ENCODE peak calls at places on chromosomes 4 and X, in ten cellular contexts. I is MCF 10A, L is coronary artery, A is type B pancreatic cell, N is B cell, S is GM06990, R is activated B cell treated with CpG ODN at 0.5 μM for 24 hours, D is esophagus squamous epithelium, P is WTC11, X is AG10803. O is an unnamed sample.
A peak's percentile ranks its signal among the peaks of the same experiment; 100 is the strongest.

GRCh38 chrX:28022371-28022770 is 41.1 kb upstream of the DCAF8L1 start:
- DNase-seq in X (no peak), L (no peak), I (peak; percentile 44), P (no peak), A (no peak), D (no peak), N (no peak), S (no peak), R (no peak), O (no peak)

GRCh38 chr4:177547985-177548384 is 105.7 kb upstream of the AGA start:
- DNase-seq in N (no peak), P (no peak), D (no peak), L (no peak), S (no peak), I (no peak), R (no peak), X (no peak), A (no peak), O (no peak)

GRCh38 chrX:12894074-12894691 is 12.2 kb upstream of the TLR8 start:
- DNase-seq in N (peak; percentile 57), A (no peak), I (peak; percentile 53), P (peak; percentile 28), D (no peak), S (no peak), L (no peak), R (peak; percentile 21), X (peak; percentile 4), O (no peak)

GRCh38 chr4:7762376-7763040 is 177.2 kb downstream of the AFAP1 start:
- DNase-seq in D (no peak), S (no peak), I (no peak), N (no peak), R (no peak), L (no peak), X (no peak), A (no peak), P (no peak), O (no peak)

GRCh38 chr4:153919667-153920066 is 130.8 kb upstream of the SFRP2 start:
- DNase-seq in L (no peak), D (no peak), N (no peak), P (no peak), R (no peak), A (no peak), S (no peak), X (peak; percentile 58), I (peak; percentile 59), O (no peak)

GRCh38 chr4:164381859-164382258 is 372.1 kb upstream of the SMIM31 start:
- DNase-seq in N (no peak), D (no peak), X (no peak), I (no peak), S (no peak), P (no peak), R (no peak), L (no peak), A (no peak), O (no peak)

GRCh38 chr4:139692300-139693012 is 26.8 kb downstream of the MGST2 start:
- DNase-seq in P (peak; percentile 26), X (no peak), N (no peak), D (no peak), A (no peak), L (no peak), S (no peak), R (no peak), I (no peak), O (no peak)

GRCh38 chr4:60757986-60758385 is 442.1 kb upstream of the ADGRL3 start:
- DNase-seq in R (no peak), A (no peak), N (no peak), D (no peak), P (no peak), L (no peak), S (no peak), I (no peak), X (no peak), O (no peak)

GRCh38 chrX:7069556-7069955 is 78.0 kb upstream of the STS start:
- DNase-seq in X (no peak), A (no peak), R (no peak), S (no peak), L (no peak), N (no peak), D (no peak), P (no peak), I (no peak), O (no peak)

GRCh38 chrX:7067266-7067665 is 80.2 kb upstream of the STS start:
- DNase-seq in A (no peak), P (no peak), L (no peak), S (no peak), X (no peak), R (no peak), D (no peak), N (no peak), I (no peak), O (no peak)

GRCh38 chrX:7065473-7065872 is 82.0 kb upstream of the STS start:
- DNase-seq in I (no peak), N (no peak), L (no peak), P (no peak), R (no peak), A (no peak), S (no peak), X (no peak), D (no peak), O (no peak)

GRCh38 chrX:7071390-7071789 is 76.1 kb upstream of the STS start:
- DNase-seq in A (no peak), L (no peak), R (no peak), D (no peak), S (no peak), N (no peak), I (no peak), X (no peak), P (no peak), O (no peak)

DNA sequence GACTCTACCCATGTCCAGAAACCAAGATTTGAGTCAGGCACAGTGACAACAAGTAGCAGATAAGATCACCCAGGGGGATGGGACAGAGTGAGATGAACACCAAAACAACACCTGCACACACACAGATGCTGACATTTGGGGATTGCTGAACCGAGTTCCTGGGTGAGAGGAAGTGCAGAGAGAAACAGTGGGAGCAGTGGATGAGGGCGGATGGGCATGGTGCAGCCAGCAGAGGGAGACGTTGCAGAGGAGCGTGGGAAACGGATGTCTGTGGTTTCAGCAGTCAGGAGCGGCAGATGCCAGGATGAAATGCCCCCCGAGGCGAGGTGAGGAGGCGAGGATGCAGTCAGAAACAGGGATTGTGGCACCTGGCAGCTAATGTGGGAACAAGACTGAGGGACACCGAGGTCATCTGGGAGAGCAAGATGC is 78.6 kb upstream of the STS start:
- DNase-seq in P (peak; percentile 54), A (no peak), S (no peak), N (no peak), X (no peak), D (no peak), R (no peak), I (peak; percentile 90), L (no peak), O (no peak)
- TF ChIP-seq CTCF in P (no peak), A (peak; percentile 46), S (peak; percentile 55), N (no peak), X (peak; percentile 19), D (no peak), R (no peak), I (peak; percentile 40), L (no peak), O (no peak)

DNA sequence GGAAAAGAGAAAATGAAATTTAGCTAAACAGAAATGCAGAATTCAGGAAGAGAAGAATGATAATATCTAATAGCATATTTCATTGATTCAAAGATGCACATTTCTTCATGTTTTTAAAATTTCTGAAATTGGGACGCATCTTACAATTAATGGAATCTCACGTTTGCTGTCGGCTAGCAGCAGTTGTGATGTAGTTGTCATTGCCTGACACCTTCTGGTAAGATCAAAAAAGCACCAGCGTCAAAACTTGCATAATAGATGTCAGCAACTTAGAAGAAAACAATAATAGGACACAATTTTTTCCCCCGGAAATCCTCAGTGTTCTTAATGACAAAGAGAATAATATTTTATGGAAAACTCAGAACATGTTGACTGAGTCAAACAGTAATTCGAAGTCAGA is 29.8 kb upstream of the SLC7A3 start:
- DNase-seq in L (no peak), A (no peak), I (peak; percentile 33), P (no peak), R (no peak), S (no peak), X (no peak), D (no peak), N (no peak), O (no peak)
- TF ChIP-seq CTCF in L (no peak), A (peak; percentile 20), I (peak; percentile 24), P (no peak), R (no peak), S (peak; percentile 32), X (no peak), D (no peak), N (no peak), O (peak; percentile 22)

GRCh38 chrX:119728487-119728886 is 29.9 kb upstream of the SOWAHD start:
- DNase-seq in L (no peak), P (peak; percentile 40), R (no peak), S (no peak), D (no peak), A (no peak), I (no peak), N (no peak), X (no peak), O (no peak)
- TF ChIP-seq CTCF in L (no peak), P (no peak), R (no peak), S (peak; percentile 47), D (no peak), A (no peak), I (no peak), N (no peak), X (no peak), O (peak; percentile 9)

DNA sequence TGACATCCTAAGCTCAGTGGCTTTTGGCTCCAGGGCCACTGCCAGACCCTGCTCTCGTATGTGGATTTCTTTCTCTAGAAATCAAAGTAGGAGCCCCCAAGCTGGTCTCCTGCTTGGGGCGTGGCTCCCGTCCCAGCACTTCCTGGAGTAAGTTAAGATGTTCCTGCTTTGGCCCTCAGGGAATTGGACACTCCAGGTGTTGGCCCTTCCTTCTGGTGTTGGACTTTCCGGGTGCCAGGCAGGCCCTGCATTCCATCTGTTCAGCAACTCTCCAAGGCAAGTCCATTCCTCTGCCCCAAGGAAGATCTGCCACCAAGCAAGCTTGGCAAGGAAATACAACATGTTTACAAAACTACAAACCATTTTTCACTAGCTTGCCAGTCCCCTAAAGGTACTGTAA is 22.1 kb upstream of the GPC4 start:
- DNase-seq in D (no peak), N (no peak), A (no peak), R (no peak), S (no peak), P (no peak), I (no peak), X (no peak), L (no peak), O (no peak)
- TF ChIP-seq CTCF in D (no peak), N (no peak), A (no peak), R (no peak), S (no peak), P (no peak), I (no peak), X (no peak), L (no peak), O (no peak)

GRCh38 chr4:134911941-134912340 is 710.4 kb upstream of the PABPC4L start:
- DNase-seq in P (no peak), X (no peak), I (no peak), L (no peak), R (no peak), D (no peak), S (no peak), N (no peak), A (no peak), O (no peak)

GRCh38 chr4:134905061-134905460 is 703.5 kb upstream of the PABPC4L start:
- DNase-seq in N (no peak), I (no peak), L (no peak), D (no peak), P (no peak), R (no peak), A (no peak), S (no peak), X (no peak), O (no peak)

GRCh38 chr4:134906404-134907023 is 704.9 kb upstream of the PABPC4L start:
- DNase-seq in R (no peak), A (no peak), I (peak; percentile 43), S (no peak), N (no peak), L (no peak), X (no peak), P (no peak), D (no peak), O (no peak)
- TF ChIP-seq CTCF in R (no peak), A (peak; percentile 69), I (peak; percentile 42), S (no peak), N (no peak), L (no peak), X (no peak), P (peak; percentile 31), D (no peak), O (peak; percentile 58)